ENCODE peak calls at places on chromosomes 3 and 15, in four cellular contexts. W, R, J and F are unnamed samples.

GRCh38 chr3:114974387-114974786 is 172.7 kb downstream of the ZBTB20 start:
- DNase-seq in W (no peak), R (no peak), J (no peak), F (no peak)

GRCh38 chr3:13769422-13769821 is 110.4 kb downstream of the WNT7A start:
- DNase-seq in W (no peak), R (no peak), J (no peak), F (peak; percentile 31)

GRCh38 chr3:141111364-141112150 is 60.4 kb downstream of the SPSB4 start:
- DNase-seq in W (no peak), R (no peak), J (no peak), F (no peak)

GRCh38 chr3:73101916-73102315 is 40.5 kb downstream of the EBLN2 start:
- DNase-seq in W (no peak), R (peak; percentile 39), J (no peak), F (no peak)

GRCh38 chr3:63146154-63146553 is 132.0 kb upstream of the SYNPR start:
- DNase-seq in W (no peak), R (no peak), J (no peak), F (no peak)

GRCh38 chr15:82999905-83000671 is 11.4 kb downstream of the C15orf40 start:
- DNase-seq in W (peak; percentile 55), R (peak; percentile 71), J (no peak), F (peak; percentile 61)

GRCh38 chr3:146739203-146739671 is 134.1 kb upstream of the PLSCR5 start:
- DNase-seq in W (no peak), R (no peak), J (no peak), F (no peak)

GRCh38 chr3:54349231-54349647 is 226.9 kb downstream of the CACNA2D3 start:
- DNase-seq in W (no peak), R (no peak), J (no peak), F (no peak)

GRCh38 chr3:56878046-56878445 is 76.3 kb upstream of the ARHGEF3 start:
- DNase-seq in W (peak; percentile 19), R (no peak), J (no peak), F (no peak)

GRCh38 chr3:4979401-4980228 is at the start of gene BHLHE40:
- DNase-seq in W (no peak), R (no peak), J (no peak), F (no peak)

GRCh38 chr3:65846936-65847335 is 191.8 kb downstream of the MAGI1 start:
- DNase-seq in W (no peak), R (no peak), J (no peak), F (no peak)

GRCh38 chr15:81982808-81983207 is 63.0 kb downstream of the MEX3B start:
- DNase-seq in W (no peak), R (no peak), J (no peak), F (no peak)